ENCODE peak calls at places on chromosomes 11 and 22, in seven cellular contexts. P is adrenal gland, I is vagina, K is heart right ventricle, H is breast epithelium, Z is left ventricle myocardium inferior, C is lower lobe of right lung. Y is an unnamed sample.

GRCh38 chr22:41512421-41513194 is 31.7 kb downstream of the POLR3H start:
- DNase-seq in C (no peak), P (peak; percentile 89), K (no peak), I (no peak), H (no peak), Z (peak; percentile 46), Y (no peak)

GRCh38 chr11:59255281-59255680 is 42.6 kb upstream of the MPEG1 start:
- DNase-seq in C (no peak), Z (no peak), P (no peak), H (no peak), I (no peak), K (no peak), Y (no peak)

GRCh38 chr11:128548655-128549255 is 38.6 kb downstream of the ETS1 start:
- DNase-seq in K (peak; percentile 84), C (peak; percentile 70), Z (peak; percentile 78), I (peak; percentile 92), H (no peak), P (peak; percentile 77), Y (no peak)

GRCh38 chr22:45671051-45671782 is 417 bp upstream of the ATXN10 start:
- DNase-seq in H (no peak), K (no peak), C (no peak), P (no peak), Z (no peak), I (no peak), Y (peak; percentile 16)

GRCh38 chr22:28750471-28750881 is 8.6 kb downstream of the HSCB start:
- DNase-seq in P (no peak), I (no peak), C (no peak), Z (no peak), H (no peak), K (no peak), Y (no peak)

GRCh38 chr11:68002943-68003845 is 703 bp downstream of the UNC93B1 start:
- DNase-seq in P (peak; percentile 65), K (no peak), C (peak; percentile 85), I (no peak), H (no peak), Z (no peak), Y (no peak)

GRCh38 chr22:46002757-46003270 is 25.9 kb upstream of the WNT7B start:
- DNase-seq in C (peak; percentile 45), I (no peak), K (no peak), H (no peak), Z (peak; percentile 19), P (peak; percentile 92), Y (no peak)

GRCh38 chr11:60887531-60887930 is 18.9 kb downstream of the PRPF19 start:
- DNase-seq in Z (no peak), K (peak; percentile 43), P (peak; percentile 78), I (no peak), C (no peak), H (no peak), Y (no peak)

GRCh38 chr11:130772266-130773227 is 143.7 kb downstream of the SNX19 start:
- DNase-seq in Z (no peak), P (no peak), H (peak; percentile 68), I (no peak), K (no peak), C (no peak), Y (no peak)

GRCh38 chr11:33624082-33624481 is 76.5 kb downstream of the C11orf91 start:
- DNase-seq in P (peak; percentile 54), C (no peak), H (no peak), K (no peak), Z (peak; percentile 30), I (no peak), Y (no peak)

GRCh38 chr22:33018232-33018864 is 39.8 kb downstream of the SYN3 start:
- DNase-seq in Z (peak; percentile 48), I (no peak), H (no peak), P (peak; percentile 81), C (peak; percentile 52), K (peak; percentile 53), Y (peak; percentile 37)

GRCh38 chr22:22401381-22401780 is 107.2 kb downstream of the ZNF280B start:
- DNase-seq in P (no peak), H (no peak), K (no peak), I (no peak), Z (no peak), C (no peak), Y (no peak)

GRCh38 chr22:38873469-38874411 is 1.7 kb upstream of the CBX6 start:
- DNase-seq in H (peak; percentile 17), K (no peak), P (peak; percentile 52), C (no peak), Z (no peak), I (peak; percentile 89), Y (no peak)

GRCh38 chr11:107457205-107457557 is 444 bp downstream of the CWF19L2 start:
- DNase-seq in I (no peak), H (no peak), Z (no peak), P (no peak), K (no peak), C (no peak), Y (no peak)

GRCh38 chr11:68007498-68008380 is 2.4 kb upstream of the ALDH3B1 start:
- DNase-seq in H (no peak), K (no peak), P (no peak), I (no peak), Z (no peak), C (no peak), Y (no peak)

GRCh38 chr11:101913631-101914030 is 1.2 kb upstream of the CEP126 start:
- DNase-seq in C (no peak), Z (no peak), I (no peak), P (no peak), H (no peak), K (no peak), Y (no peak)

GRCh38 chr11:101915811-101916291 is 471 bp downstream of the ANGPTL5 start:
- DNase-seq in K (no peak), C (no peak), P (no peak), Z (no peak), H (no peak), I (no peak), Y (no peak)

GRCh38 chr11:101914349-101914736 is 467 bp upstream of the CEP126 start:
- DNase-seq in Z (no peak), I (no peak), C (no peak), P (no peak), K (no peak), H (no peak), Y (no peak)

GRCh38 chr11:101914737-101915426 is at the start of gene CEP126:
- DNase-seq in Z (peak; percentile 94), K (peak; percentile 94), P (peak; percentile 98), I (peak; percentile 97), C (peak; percentile 93), H (peak; percentile 88), Y (peak; percentile 95)

DNA sequence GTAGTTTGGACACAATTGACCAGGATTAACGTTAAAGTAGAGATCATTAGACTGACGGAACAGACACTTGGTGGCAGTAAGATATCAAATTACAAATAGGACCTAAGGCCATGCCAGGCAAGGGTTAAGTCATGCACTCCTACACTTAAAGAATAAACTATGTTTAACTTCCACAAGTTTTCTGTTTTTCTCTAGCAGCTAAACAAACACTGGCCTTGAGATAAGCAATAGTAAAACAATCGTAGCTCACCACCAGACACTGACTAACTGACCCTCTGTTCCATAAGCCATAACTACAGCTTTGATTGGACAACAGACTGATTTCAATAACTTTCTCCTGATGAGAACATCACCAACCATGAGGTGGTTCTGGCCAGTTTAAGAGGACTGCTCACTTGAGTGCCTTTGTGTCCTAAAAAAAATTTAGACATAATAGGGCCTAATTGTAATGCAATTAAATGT is 2.0 kb upstream of the CEP126 start:
- DNase-seq in K (no peak), C (no peak), Z (no peak), H (no peak), I (no peak), P (no peak), Y (no peak)
- TF ChIP-seq CTCF in K (no peak), C (no peak), Z (no peak), H (no peak), I (no peak), P (no peak), Y (no peak)

GRCh38 chr11:65782816-65783228 is 2.0 kb upstream of the AP5B1 start:
- DNase-seq in Z (no peak), H (no peak), K (no peak), C (peak; percentile 28), P (no peak), I (no peak), Y (no peak)
- H3K27ac ChIP-seq in Z (no peak overlapping the region), H (peak overlapping the region; percentile 79), K (no peak overlapping the region), C (no peak overlapping the region), P (no peak overlapping the region), I (no peak overlapping the region), Y (no peak overlapping the region)

DNA sequence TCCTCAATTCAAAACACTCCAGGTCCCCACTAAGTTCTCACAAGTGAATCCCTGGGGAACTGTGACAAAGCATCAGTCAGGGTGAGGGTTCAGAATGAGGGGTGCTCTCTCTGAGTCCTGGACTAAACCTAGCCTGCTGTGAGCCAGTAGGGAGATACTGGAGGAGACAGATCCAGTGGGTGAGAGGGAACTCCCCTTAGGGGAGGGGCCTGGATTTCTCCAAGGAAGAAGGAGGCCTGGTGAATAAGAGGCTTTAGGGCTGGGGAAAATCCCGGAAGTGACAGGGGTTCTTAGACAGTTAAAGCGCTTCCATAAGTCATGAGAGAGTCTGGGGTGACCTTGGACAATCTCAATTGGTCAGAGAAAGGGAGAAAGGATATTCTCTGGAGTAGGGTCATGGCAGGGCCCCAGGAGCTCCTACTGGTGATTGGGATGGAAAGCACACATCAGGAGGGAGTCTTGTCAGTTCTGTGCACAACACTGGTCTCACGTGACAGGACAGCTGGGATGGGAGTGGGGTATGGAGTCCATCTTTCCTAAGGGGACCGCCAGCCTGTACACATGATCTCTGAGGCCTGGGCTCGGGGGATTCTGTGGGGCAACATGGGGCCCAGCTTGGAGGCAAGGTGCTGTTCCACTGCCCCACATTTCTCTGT is 1.5 kb downstream of the TBC1D10A start:
- DNase-seq in I (no peak), Z (no peak), K (peak; percentile 66), P (peak; percentile 85), H (peak; percentile 74), C (no peak), Y (no peak)
- H3K4me3 ChIP-seq in I (peak overlapping the region; percentile 93), Z (peak overlapping the region; percentile 98), K (peak overlapping the region; percentile 98), P (peak overlapping the region; percentile 92), H (peak overlapping the region; percentile 97), C (peak overlapping the region; percentile 87), Y (peak overlapping the region; percentile 94)

GRCh38 chr11:86360775-86361395 is 13.8 kb upstream of the CCDC81 start:
- DNase-seq in Z (no peak), H (no peak), C (no peak), P (no peak), I (no peak), K (no peak), Y (no peak)
- TF ChIP-seq CTCF in Z (no peak), H (no peak), C (no peak), P (no peak), I (no peak), K (no peak), Y (peak; percentile 47)

DNA sequence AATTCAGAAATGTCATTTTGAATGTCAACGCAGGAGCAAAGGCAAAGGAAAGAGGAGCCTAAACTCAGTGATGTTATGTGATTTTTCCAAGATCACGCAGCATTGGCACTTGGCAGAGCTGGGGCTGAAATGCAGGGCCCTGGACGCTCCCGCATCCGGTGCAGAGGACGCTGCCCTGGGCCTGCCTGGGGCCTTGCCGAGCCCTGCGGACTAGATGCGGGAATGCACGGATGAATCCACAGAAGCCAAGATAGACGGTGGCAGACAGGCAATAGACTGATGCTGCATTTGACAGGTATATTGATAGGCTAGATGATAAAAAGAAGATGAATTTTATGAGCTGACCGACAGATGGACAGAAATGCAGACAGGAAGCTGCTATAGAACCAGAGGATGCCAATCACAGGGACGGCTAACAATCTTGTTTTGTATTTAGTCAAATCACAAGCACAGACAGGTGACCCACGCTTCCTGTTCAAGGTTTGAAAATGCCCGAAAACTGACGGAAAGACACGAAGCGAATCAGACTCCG is 694 bp upstream of the MARK2 start:
- DNase-seq in H (no peak), K (no peak), C (no peak), I (no peak), P (peak; percentile 62), Z (no peak), Y (no peak)
- H3K27ac ChIP-seq in H (peak overlapping the region; percentile 88), K (peak overlapping the region; percentile 94), C (peak overlapping the region; percentile 84), I (peak overlapping the region; percentile 94), P (peak overlapping the region; percentile 93), Z (peak overlapping the region; percentile 88), Y (peak overlapping the region; percentile 90)